ENCODE peak calls at places on chromosomes 16 and 17, in six cellular contexts. I, L, P, W, Z and J are unnamed samples.

GRCh38 chr17:18206962-18207361 is 18.5 kb upstream of the LLGL1 start:
- DNase-seq in I (no peak), L (no peak), P (no peak), W (no peak), Z (no peak), J (no peak)

GRCh38 chr16:27401768-27402568 is at the start of gene IL21R:
- DNase-seq in I (no peak), L (no peak), P (peak; percentile 92), W (peak; percentile 90), Z (peak; percentile 86), J (no peak)

GRCh38 chr17:199195-199604 is 17.8 kb upstream of the DOC2B start:
- DNase-seq in I (no peak), L (no peak), P (peak; percentile 34), W (no peak), Z (no peak), J (no peak)

GRCh38 chr17:43608313-43608712 is 53.4 kb downstream of the MEOX1 start:
- DNase-seq in I (no peak), L (no peak), P (peak; percentile 58), W (peak; percentile 72), Z (no peak), J (peak; percentile 70)

GRCh38 chr17:2042355-2042929 is 620 bp downstream of the OVCA2 start:
- DNase-seq in I (no peak), L (no peak), P (peak; percentile 77), W (no peak), Z (no peak), J (no peak)

GRCh38 chr16:85658504-85659326 is 30.0 kb downstream of the GINS2 start:
- DNase-seq in I (no peak), L (no peak), P (no peak), W (no peak), Z (no peak), J (no peak)

GRCh38 chr16:19033761-19034160 is 33.7 kb upstream of the COQ7 start:
- DNase-seq in I (no peak), L (no peak), P (no peak), W (no peak), Z (no peak), J (no peak)

GRCh38 chr17:246851-247421 is 65.5 kb upstream of the DOC2B start:
- DNase-seq in I (no peak), L (no peak), P (no peak), W (no peak), Z (no peak), J (no peak)